ENCODE peak calls at places on chromosomes 11 and 22, in six cellular contexts. S is heart right ventricle; V is cardiac muscle cell; B is CD4-positive, alpha-beta T cell; I is hepatocyte; F is colonic mucosa. A is an unnamed sample.

GRCh38 chr22:41021039-41021654 is 70.0 kb downstream of the RBX1 start:
- DNase-seq in S (peak), V (no peak), B (no peak), I (peak), F (peak), A (no peak)

GRCh38 chr22:36395922-36396321 is 8.2 kb upstream of the MYH9 start:
- DNase-seq in S (no peak), V (no peak), B (no peak), I (peak), F (no peak), A (no peak)

GRCh38 chr22:30572840-30573593 is 1.4 kb downstream of the GAL3ST1 start:
- DNase-seq in S (no peak), V (no peak), B (no peak), I (peak), F (peak), A (no peak)

GRCh38 chr11:73200256-73200655 is 17.8 kb upstream of the P2RY2 start:
- DNase-seq in S (no peak), V (no peak), B (no peak), I (no peak), F (no peak), A (no peak)

GRCh38 chr11:64125676-64126075 is 40.2 kb downstream of the MACROD1 start:
- DNase-seq in S (no peak), V (no peak), B (no peak), I (no peak), F (no peak), A (no peak)

GRCh38 chr11:115244758-115245157 is 259.5 kb downstream of the CADM1 start:
- DNase-seq in S (no peak), V (no peak), B (no peak), I (no peak), F (no peak), A (no peak)

GRCh38 chr22:17314472-17314871 is 54.8 kb upstream of the CECR2 start:
- DNase-seq in S (no peak), V (no peak), B (no peak), I (no peak), F (no peak), A (no peak)

GRCh38 chr22:38882480-38882879 is 10.5 kb upstream of the CBX6 start:
- DNase-seq in S (no peak), V (no peak), B (no peak), I (no peak), F (no peak), A (no peak)

GRCh38 chr11:86486261-86487030 is 111.8 kb downstream of the CCDC81 start:
- DNase-seq in S (no peak), V (no peak), B (no peak), I (peak), F (peak), A (no peak)

GRCh38 chr22:22196833-22197477 is 47.6 kb upstream of the VPREB1 start:
- DNase-seq in S (no peak), V (no peak), B (no peak), I (no peak), F (no peak), A (no peak)

GRCh38 chr22:33380789-33381530 is 322.8 kb upstream of the SYN3 start:
- DNase-seq in S (no peak), V (no peak), B (no peak), I (peak), F (no peak), A (peak)

GRCh38 chr11:35006389-35007128 is 90.1 kb downstream of the PDHX start:
- DNase-seq in S (no peak), V (no peak), B (no peak), I (no peak), F (no peak), A (no peak)

GRCh38 chr22:49948573-49948957 is 12.0 kb upstream of the PIM3 start:
- DNase-seq in S (no peak), V (no peak), B (no peak), I (no peak), F (no peak), A (no peak)

GRCh38 chr11:121029813-121030445 is 6.0 kb downstream of the TBCEL start:
- DNase-seq in S (no peak), V (no peak), B (no peak), I (no peak), F (no peak), A (no peak)

GRCh38 chr11:8715501-8715900 is 32.9 kb downstream of the RPL27A start:
- DNase-seq in S (peak), V (no peak), B (no peak), I (no peak), F (no peak), A (no peak)

GRCh38 chr22:45428391-45429385 is 15.2 kb downstream of the RIBC2 start:
- DNase-seq in S (no peak), V (no peak), B (no peak), I (no peak), F (no peak), A (no peak)

GRCh38 chr11:75578977-75579376 is 16.9 kb downstream of the SERPINH1 start:
- DNase-seq in S (no peak), V (no peak), B (no peak), I (no peak), F (no peak), A (no peak)

GRCh38 chr22:34804588-34804987 is 261.4 kb upstream of the ISX start:
- DNase-seq in S (no peak), V (peak), B (no peak), I (peak), F (no peak), A (no peak)

GRCh38 chr11:94142308-94143277 is 14.0 kb downstream of the PANX1 start:
- DNase-seq in S (no peak), V (peak), B (no peak), I (no peak), F (no peak), A (no peak)

DNA sequence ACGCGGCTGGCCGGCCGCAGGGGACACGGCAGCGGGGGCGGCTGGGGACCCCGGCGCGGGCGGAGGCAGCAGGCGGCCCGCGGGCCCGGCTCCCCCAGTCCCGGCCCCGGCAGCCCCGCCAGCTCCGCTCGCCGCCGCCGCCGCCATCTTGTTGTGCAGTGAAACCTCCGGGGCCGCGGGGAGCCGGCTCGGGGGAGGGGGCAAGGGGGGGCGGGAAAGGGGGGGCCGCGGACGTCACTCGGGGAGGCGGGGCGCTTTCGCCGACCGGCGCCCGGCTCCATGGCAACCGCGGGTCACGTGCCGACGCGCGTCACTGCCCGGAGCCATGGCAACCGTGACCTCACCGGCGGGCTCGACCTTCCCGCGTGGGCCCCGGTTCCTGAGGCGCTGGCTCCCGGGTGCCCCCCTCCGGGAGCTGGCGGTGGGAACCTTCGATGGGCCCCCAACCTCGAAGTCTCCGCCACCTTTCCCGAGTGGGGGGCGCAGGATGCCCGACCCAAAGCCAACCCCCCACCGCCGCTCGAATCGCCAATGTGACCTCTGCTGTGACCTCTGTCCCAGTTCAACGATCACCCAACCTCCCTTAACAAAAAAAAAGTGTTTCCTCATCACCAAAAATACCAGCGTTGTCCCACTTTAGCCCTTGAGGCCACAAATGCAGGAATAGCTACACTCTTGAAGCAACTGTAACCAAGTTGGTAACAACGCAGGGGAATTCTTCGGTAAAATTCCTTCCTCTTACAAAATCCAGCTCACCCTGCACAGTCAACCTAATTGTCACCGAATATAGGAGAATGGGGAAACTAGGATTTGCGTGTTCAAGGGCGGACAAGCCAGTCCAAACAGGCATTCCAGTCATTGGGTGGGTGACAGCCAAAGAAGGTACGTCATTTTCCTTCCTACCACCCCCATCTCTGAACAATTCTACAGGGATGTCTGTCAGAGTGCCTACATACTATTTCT is at the start of gene SIK3:
- DNase-seq in S (peak), V (peak), B (peak), I (peak), F (peak), A (peak)
- TF ChIP-seq CTCF in S (peak), V (peak), B (peak), I (peak), F (no peak), A (peak)

GRCh38 chr11:102398297-102398696 is 51.3 kb downstream of the BIRC2 start:
- DNase-seq in S (no peak), V (no peak), B (no peak), I (no peak), F (no peak), A (no peak)

GRCh38 chr11:102393272-102393730 is 46.3 kb downstream of the BIRC2 start:
- DNase-seq in S (no peak), V (no peak), B (no peak), I (no peak), F (no peak), A (no peak)

GRCh38 chr11:102395720-102396358 is 48.8 kb downstream of the BIRC2 start:
- DNase-seq in S (no peak), V (no peak), B (no peak), I (no peak), F (no peak), A (no peak)

GRCh38 chr11:102399189-102399588 is 52.2 kb downstream of the BIRC2 start:
- DNase-seq in S (no peak), V (no peak), B (no peak), I (no peak), F (no peak), A (no peak)

GRCh38 chr11:102396708-102397563 is 49.9 kb downstream of the BIRC2 start:
- DNase-seq in S (no peak), V (no peak), B (no peak), I (no peak), F (no peak), A (no peak)
- H3K27ac ChIP-seq in S (no peak), V (peak), B (no peak), I (no peak), F (no peak), A (no peak)

GRCh38 chr11:99531468-99531867 is 510.7 kb downstream of the CNTN5 start:
- DNase-seq in S (no peak), V (no peak), B (no peak), I (no peak), F (no peak), A (no peak)

GRCh38 chr11:99534812-99535211 is 514.1 kb downstream of the CNTN5 start:
- DNase-seq in S (no peak), V (no peak), B (no peak), I (no peak), F (no peak), A (peak)

GRCh38 chr11:99535819-99536218 is 515.1 kb downstream of the CNTN5 start:
- DNase-seq in S (no peak), V (no peak), B (no peak), I (no peak), F (no peak), A (no peak)

DNA sequence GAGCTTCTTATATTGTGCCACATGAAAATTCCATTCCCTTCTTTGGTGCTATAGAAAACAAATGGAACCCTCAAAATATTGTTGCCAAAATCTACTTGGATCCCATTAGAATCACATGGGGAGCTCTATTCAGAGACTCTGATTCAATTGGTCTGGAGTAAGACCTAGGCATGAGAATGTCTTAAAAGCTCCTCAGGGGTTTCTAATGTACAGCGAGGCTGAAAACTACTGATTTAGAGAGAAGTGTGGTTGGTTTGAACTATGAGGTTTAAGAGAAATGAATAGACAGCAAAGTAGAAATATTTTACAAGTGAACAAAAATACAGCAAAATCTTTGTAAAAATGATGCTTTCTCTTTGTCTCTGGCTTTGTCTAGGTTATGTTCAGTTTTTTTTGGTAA is 514.7 kb downstream of the CNTN5 start:
- DNase-seq in S (no peak), V (no peak), B (no peak), I (no peak), F (no peak), A (no peak)
- TF ChIP-seq CTCF in S (no peak), V (no peak), B (no peak), I (no peak), F (no peak), A (no peak)

GRCh38 chr11:44861829-44862545 is 88.7 kb downstream of the TP53I11 start:
- DNase-seq in S (peak), V (peak), B (peak), I (peak), F (peak), A (peak)
- H3K27ac ChIP-seq in S (peak), V (peak), B (no peak), I (peak), F (peak), A (peak)

GRCh38 chr22:25853902-25854301 is 111.9 kb downstream of the MYO18B start:
- DNase-seq in S (no peak), V (no peak), B (no peak), I (no peak), F (no peak), A (no peak)
- TF ChIP-seq CTCF in S (no peak), V (no peak), B (no peak), I (peak), F (no peak), A (no peak)

GRCh38 chr11:130882138-130882551 is 34.1 kb downstream of the SNX19 start:
- DNase-seq in S (peak), V (no peak), B (no peak), I (no peak), F (no peak), A (no peak)
- H3K27ac ChIP-seq in S (peak), V (no peak), B (no peak), I (no peak), F (no peak), A (no peak)

GRCh38 chr11:3046641-3047040 is 10.6 kb downstream of the CARS1 start:
- DNase-seq in S (no peak), V (no peak), B (no peak), I (no peak), F (no peak), A (no peak)

GRCh38 chr11:3047637-3048036 is 9.6 kb downstream of the CARS1 start:
- DNase-seq in S (no peak), V (no peak), B (no peak), I (no peak), F (no peak), A (no peak)

GRCh38 chr11:3044915-3045314 is 12.3 kb downstream of the CARS1 start:
- DNase-seq in S (no peak), V (no peak), B (no peak), I (no peak), F (no peak), A (no peak)

GRCh38 chr11:3044004-3044403 is 13.2 kb downstream of the CARS1 start:
- DNase-seq in S (no peak), V (no peak), B (no peak), I (no peak), F (no peak), A (no peak)

DNA sequence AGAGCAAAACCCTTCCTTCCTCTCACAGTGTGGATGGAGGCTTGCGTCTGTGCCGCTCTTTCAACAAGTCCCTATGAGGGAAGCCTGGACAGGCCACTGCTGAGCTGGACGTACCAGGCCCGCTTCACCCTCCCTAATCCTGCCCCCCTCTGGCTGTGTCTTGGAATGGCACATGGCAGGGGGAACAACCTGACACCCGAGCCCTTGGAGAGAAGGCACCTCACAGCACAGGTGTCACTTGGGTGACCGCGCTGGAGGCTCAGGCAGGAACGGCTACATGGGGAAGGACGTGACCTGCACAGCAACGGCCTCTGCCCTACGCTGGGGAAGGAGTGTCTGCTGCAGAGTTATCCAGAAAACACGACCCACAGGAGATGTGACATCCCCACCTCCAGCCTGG is 11.0 kb downstream of the CARS1 start:
- DNase-seq in S (no peak), V (no peak), B (no peak), I (no peak), F (no peak), A (no peak)
- TF ChIP-seq CTCF in S (no peak), V (peak), B (no peak), I (no peak), F (no peak), A (no peak)

DNA sequence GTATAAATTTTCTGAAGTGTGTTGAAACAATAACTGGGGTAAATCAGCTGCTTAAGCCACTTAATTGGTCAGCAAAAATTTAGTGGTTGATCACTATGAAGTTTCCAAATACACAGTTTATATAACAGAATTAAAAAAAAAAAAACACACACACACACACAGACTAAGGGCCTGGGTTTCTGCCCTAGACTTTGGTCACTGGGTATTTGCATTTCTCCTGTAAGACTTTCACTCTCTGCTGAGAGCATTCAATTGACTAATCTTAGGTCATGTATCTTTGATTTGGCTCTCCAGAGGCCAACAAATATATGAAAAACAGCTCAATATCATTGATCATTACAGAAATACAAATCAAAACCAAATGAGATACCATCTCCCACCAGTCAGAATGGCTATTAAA is 214.3 kb downstream of the KCNA4 start:
- DNase-seq in S (no peak), V (no peak), B (no peak), I (peak), F (no peak), A (no peak)
- H3K27ac ChIP-seq in S (no peak), V (no peak), B (no peak), I (no peak), F (no peak), A (no peak)

GRCh38 chr11:133157180-133157579 is 375.1 kb downstream of the OPCML start:
- DNase-seq in S (peak), V (peak), B (no peak), I (no peak), F (no peak), A (no peak)
- TF ChIP-seq CTCF in S (peak), V (no peak), B (no peak), I (peak), F (no peak), A (no peak)

GRCh38 chr22:20508815-20509271 is 1.4 kb downstream of the MED15 start:
- DNase-seq in S (no peak), V (no peak), B (no peak), I (no peak), F (no peak), A (no peak)

GRCh38 chr22:20507253-20508066 is at the start of gene MED15:
- DNase-seq in S (peak), V (peak), B (peak), I (peak), F (peak), A (peak)

GRCh38 chr22:20510811-20511577 is 3.6 kb downstream of the MED15 start:
- DNase-seq in S (no peak), V (no peak), B (no peak), I (no peak), F (no peak), A (no peak)

GRCh38 chr22:20511578-20512259 is 4.3 kb downstream of the MED15 start:
- DNase-seq in S (no peak), V (no peak), B (no peak), I (no peak), F (no peak), A (no peak)

DNA sequence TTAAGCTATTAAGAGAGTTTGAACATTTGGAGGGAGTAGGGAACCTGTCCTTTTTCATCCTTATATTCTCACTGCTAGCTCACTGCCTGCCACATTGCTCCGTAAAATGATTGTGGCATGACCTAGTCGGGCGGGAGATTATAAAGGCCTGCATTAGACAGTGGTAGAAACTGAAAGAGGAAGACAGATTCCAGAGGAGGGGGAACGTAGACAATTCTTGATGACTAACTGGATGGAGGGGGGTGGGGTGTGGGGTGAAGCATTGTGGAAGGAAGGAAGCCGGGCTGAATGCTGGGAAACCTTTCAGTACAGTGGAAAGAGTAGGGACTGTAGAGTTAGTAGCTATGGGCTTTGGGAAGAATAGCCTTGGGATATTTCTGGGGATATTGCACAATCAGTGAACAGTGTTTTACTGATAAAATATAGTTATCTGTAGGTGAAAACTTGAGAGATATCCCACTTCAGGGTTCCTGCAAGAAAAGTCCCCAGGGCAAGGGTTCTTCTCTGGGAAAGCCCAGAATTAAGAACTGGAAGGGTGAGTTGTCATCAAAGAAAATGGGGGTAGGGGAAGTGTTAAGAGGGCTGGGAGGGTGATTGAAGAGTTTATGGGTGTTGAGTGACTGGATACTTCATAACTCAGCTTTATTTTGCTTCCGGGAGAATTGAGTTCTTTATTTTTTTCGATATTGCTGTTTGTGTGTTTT is 2.1 kb downstream of the MED15 start:
- DNase-seq in S (peak), V (peak), B (peak), I (peak), F (peak), A (peak)
- H3K27ac ChIP-seq in S (peak), V (peak), B (peak), I (peak), F (peak), A (peak)

A was measured in AG04450.